ENCODE peak calls at places on chromosomes 7 and 10, in four cellular contexts. J, Q, U and H are unnamed samples.

GRCh38 chr7:92880212-92881090 is 44.1 kb upstream of the CDK6 start:
- DNase-seq in J (no peak), Q (no peak), U (peak), H (no peak)

GRCh38 chr10:61408065-61408464 is 45.1 kb downstream of the TMEM26 start:
- DNase-seq in J (no peak), Q (no peak), U (no peak), H (no peak)

GRCh38 chr7:96327429-96327828 is 5.5 kb upstream of the SLC25A13 start:
- DNase-seq in J (no peak), Q (no peak), U (peak), H (no peak)

GRCh38 chr7:157515342-157516041 is 178.7 kb downstream of the DNAJB6 start:
- DNase-seq in J (no peak), Q (no peak), U (no peak), H (no peak)

GRCh38 chr7:37216156-37216839 is 232.4 kb downstream of the ELMO1 start:
- DNase-seq in J (no peak), Q (peak), U (no peak), H (no peak)

GRCh38 chr7:147079083-147079482 is 962.5 kb downstream of the CNTNAP2 start:
- DNase-seq in J (no peak), Q (no peak), U (no peak), H (no peak)

GRCh38 chr10:33421789-33422188 is 87.3 kb upstream of the NRP1 start:
- DNase-seq in J (no peak), Q (peak), U (no peak), H (peak)

GRCh38 chr10:95906675-95907453 is 911 bp upstream of the CC2D2B start:
- DNase-seq in J (peak), Q (peak), U (peak), H (peak)

GRCh38 chr7:144398911-144399310 is 4.6 kb downstream of the NOBOX start:
- DNase-seq in J (no peak), Q (no peak), U (no peak), H (no peak)

GRCh38 chr10:25522946-25523608 is 348.3 kb downstream of the GPR158 start:
- DNase-seq in J (no peak), Q (no peak), U (peak), H (no peak)

GRCh38 chr7:29488977-29489376 is 74.7 kb upstream of the PRR15 start:
- DNase-seq in J (no peak), Q (no peak), U (no peak), H (peak)

GRCh38 chr7:107659666-107660065 is 962 bp upstream of the SLC26A4 start:
- DNase-seq in J (no peak), Q (no peak), U (no peak), H (peak)

GRCh38 chr10:121325490-121326231 is 272.6 kb downstream of the FGFR2 start:
- DNase-seq in J (no peak), Q (no peak), U (no peak), H (no peak)

GRCh38 chr7:131897790-131898165 is 341.4 kb upstream of the PODXL start:
- DNase-seq in J (no peak), Q (no peak), U (no peak), H (no peak)

GRCh38 chr7:50206521-50207250 is 97.8 kb upstream of the IKZF1 start:
- DNase-seq in J (peak), Q (no peak), U (no peak), H (no peak)

GRCh38 chr10:28400176-28400575 is 97.3 kb upstream of the MPP7 start:
- DNase-seq in J (no peak), Q (no peak), U (no peak), H (no peak)

GRCh38 chr10:29618341-29619171 is 16.2 kb downstream of the SVIL start:
- DNase-seq in J (peak), Q (peak), U (peak), H (peak)

GRCh38 chr7:149021725-149022062 is 6.6 kb downstream of the PDIA4 start:
- DNase-seq in J (no peak), Q (no peak), U (no peak), H (no peak)

GRCh38 chr7:5452937-5453540 is 29.4 kb upstream of the TNRC18 start:
- DNase-seq in J (no peak), Q (peak), U (no peak), H (peak)

GRCh38 chr10:88783734-88784133 is 18.8 kb upstream of the LIPM start:
- DNase-seq in J (no peak), Q (no peak), U (no peak), H (peak)

GRCh38 chr7:75880242-75880641 is 1.4 kb downstream of the RHBDD2 start:
- DNase-seq in J (no peak), Q (no peak), U (no peak), H (no peak)
- H3K4me3 ChIP-seq in J (peak), Q (no peak), U (no peak), H (peak)

DNA sequence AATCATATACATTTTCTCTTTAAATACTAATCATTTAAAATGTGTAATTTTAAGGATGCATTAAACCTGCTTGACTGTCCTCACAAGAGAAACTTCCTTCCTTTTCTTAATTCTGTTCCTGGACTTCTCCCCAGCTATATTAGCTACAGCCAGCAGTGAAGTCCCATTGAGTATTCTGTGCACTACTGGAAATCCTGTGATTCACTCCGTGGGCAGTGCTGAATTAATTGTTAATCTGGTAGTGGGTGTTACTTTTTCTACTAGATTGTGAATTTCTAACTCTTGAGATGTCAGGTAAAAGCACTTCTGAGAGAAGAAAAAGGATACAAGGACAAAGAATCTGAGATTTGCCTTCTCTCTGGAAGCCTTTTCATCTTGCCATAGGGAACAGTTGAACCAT is 33.9 kb downstream of the CYCS start:
- DNase-seq in J (no peak), Q (no peak), U (no peak), H (no peak)
- H3K4me3 ChIP-seq in J (no peak), Q (no peak), U (no peak), H (no peak)

DNA sequence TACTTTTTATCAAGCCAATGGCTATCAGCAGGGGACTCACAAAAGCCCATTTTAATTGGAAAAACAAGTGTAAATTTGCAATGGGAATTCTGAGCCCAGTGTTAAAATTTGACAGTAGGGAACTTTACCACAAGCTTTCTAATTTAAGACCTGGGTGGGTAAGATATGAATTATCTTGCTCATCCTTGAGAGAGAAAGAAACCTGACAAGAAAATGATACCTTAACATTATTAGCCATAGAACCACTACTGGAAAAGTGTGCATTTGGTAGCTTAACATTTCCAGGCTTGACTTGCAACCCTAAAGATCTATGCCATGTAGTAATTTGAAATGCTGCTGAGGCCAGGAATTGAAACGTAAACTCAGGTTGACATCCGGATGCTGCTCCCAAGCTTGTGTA is 2.7 kb upstream of the ST8SIA6 start:
- DNase-seq in J (no peak), Q (no peak), U (no peak), H (no peak)
- H3K4me3 ChIP-seq in J (no peak), Q (no peak), U (no peak), H (no peak)

DNA sequence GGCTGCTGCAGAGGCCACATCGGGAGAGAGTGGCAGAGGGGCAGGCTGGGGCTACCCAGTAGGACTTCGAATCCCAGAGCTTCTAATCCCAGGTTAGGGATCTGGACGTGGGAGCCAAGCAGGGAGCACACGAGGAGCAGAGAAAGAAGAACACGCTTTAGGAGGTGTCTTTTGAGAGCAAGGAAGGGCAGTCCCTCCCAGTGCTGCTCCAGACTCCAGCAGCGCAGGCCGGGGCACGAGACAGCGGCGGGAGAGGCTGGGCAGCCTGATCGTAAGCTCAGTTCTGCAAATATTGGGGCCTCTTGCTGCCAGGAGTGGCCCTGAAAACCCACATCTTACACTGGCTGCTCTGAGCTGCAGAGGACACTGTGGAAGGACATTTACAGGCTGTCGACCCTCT is 75.9 kb downstream of the HIPK2 start:
- DNase-seq in J (no peak), Q (no peak), U (no peak), H (no peak)
- H3K4me3 ChIP-seq in J (no peak), Q (no peak), U (no peak), H (no peak)

GRCh38 chr10:103555321-103555649 is 61.8 kb downstream of the NEURL1 start:
- DNase-seq in J (no peak), Q (no peak), U (no peak), H (no peak)
- H3K4me3 ChIP-seq in J (peak), Q (peak), U (peak), H (peak)